ENCODE peak calls at places on chromosomes 5 and 9, in eight cellular contexts. One of them, this sample, is unnamed.

GRCh38 chr5:44372028-44372427 is 17.2 kb downstream of the FGF10 start:
- DNase-seq in activated CD4-positive, alpha-beta T cell treated with anti-CD3 and anti-CD28 coated beads, Interleukin-2, amount 10 ng/mL, durations not matched to agents 7 days and 5 days: no peak
- DNase-seq in ovary: no peak
- DNase-seq in AG08395: peak; percentile 21
- DNase-seq in NCI-H748 treated with DMSO at 0.1 percent for 48 hours: no peak
- DNase-seq in A549: no peak
- DNase-seq in NCI-H510A treated with DMSO at 0.1 percent for 48 hours: no peak
- DNase-seq in HTR-8/SVneo: no peak
- DNase-seq in this sample: no peak

GRCh38 chr9:121305269-121305994 is 37.5 kb downstream of the GSN start:
- DNase-seq in activated CD4-positive, alpha-beta T cell treated with anti-CD3 and anti-CD28 coated beads, Interleukin-2, amount 10 ng/mL, durations not matched to agents 7 days and 5 days: no peak
- DNase-seq in NCI-H510A treated with DMSO at 0.1 percent for 48 hours: no peak
- DNase-seq in A549: no peak
- DNase-seq in ovary: no peak
- DNase-seq in NCI-H748 treated with DMSO at 0.1 percent for 48 hours: no peak
- DNase-seq in AG08395: no peak
- DNase-seq in HTR-8/SVneo: no peak
- DNase-seq in this sample: no peak

GRCh38 chr5:19125956-19126713 is 861.9 kb downstream of the CDH18 start:
- DNase-seq in activated CD4-positive, alpha-beta T cell treated with anti-CD3 and anti-CD28 coated beads, Interleukin-2, amount 10 ng/mL, durations not matched to agents 7 days and 5 days: no peak
- DNase-seq in ovary: no peak
- DNase-seq in A549: no peak
- DNase-seq in NCI-H748 treated with DMSO at 0.1 percent for 48 hours: no peak
- DNase-seq in HTR-8/SVneo: no peak
- DNase-seq in NCI-H510A treated with DMSO at 0.1 percent for 48 hours: no peak
- DNase-seq in AG08395: no peak
- DNase-seq in this sample: no peak

GRCh38 chr9:129777769-129778130 is 24.9 kb upstream of the PTGES start:
- DNase-seq in ovary: no peak
- DNase-seq in NCI-H748 treated with DMSO at 0.1 percent for 48 hours: no peak
- DNase-seq in A549: no peak
- DNase-seq in activated CD4-positive, alpha-beta T cell treated with anti-CD3 and anti-CD28 coated beads, Interleukin-2, amount 10 ng/mL, durations not matched to agents 7 days and 5 days: no peak
- DNase-seq in NCI-H510A treated with DMSO at 0.1 percent for 48 hours: no peak
- DNase-seq in AG08395: no peak
- DNase-seq in HTR-8/SVneo: no peak
- DNase-seq in this sample: no peak

GRCh38 chr5:74538206-74538661 is 102.3 kb downstream of the ENC1 start:
- DNase-seq in activated CD4-positive, alpha-beta T cell treated with anti-CD3 and anti-CD28 coated beads, Interleukin-2, amount 10 ng/mL, durations not matched to agents 7 days and 5 days: no peak
- DNase-seq in NCI-H748 treated with DMSO at 0.1 percent for 48 hours: no peak
- DNase-seq in HTR-8/SVneo: no peak
- DNase-seq in A549: peak; percentile 48
- DNase-seq in ovary: no peak
- DNase-seq in AG08395: peak; percentile 37
- DNase-seq in NCI-H510A treated with DMSO at 0.1 percent for 48 hours: no peak
- DNase-seq in this sample: no peak

GRCh38 chr9:105901514-105902109 is 207.3 kb downstream of the TMEM38B start:
- DNase-seq in activated CD4-positive, alpha-beta T cell treated with anti-CD3 and anti-CD28 coated beads, Interleukin-2, amount 10 ng/mL, durations not matched to agents 7 days and 5 days: no peak
- DNase-seq in ovary: no peak
- DNase-seq in HTR-8/SVneo: peak; percentile 43
- DNase-seq in AG08395: no peak
- DNase-seq in NCI-H748 treated with DMSO at 0.1 percent for 48 hours: peak; percentile 33
- DNase-seq in NCI-H510A treated with DMSO at 0.1 percent for 48 hours: peak; percentile 26
- DNase-seq in A549: peak; percentile 52
- DNase-seq in this sample: peak; percentile 63

GRCh38 chr5:90747693-90748092 is 189.1 kb downstream of the ADGRV1 start:
- DNase-seq in AG08395: no peak
- DNase-seq in ovary: no peak
- DNase-seq in NCI-H510A treated with DMSO at 0.1 percent for 48 hours: no peak
- DNase-seq in NCI-H748 treated with DMSO at 0.1 percent for 48 hours: no peak
- DNase-seq in HTR-8/SVneo: peak; percentile 2
- DNase-seq in activated CD4-positive, alpha-beta T cell treated with anti-CD3 and anti-CD28 coated beads, Interleukin-2, amount 10 ng/mL, durations not matched to agents 7 days and 5 days: no peak
- DNase-seq in A549: no peak
- DNase-seq in this sample: no peak

GRCh38 chr5:96017951-96018350 is 56.3 kb upstream of the ELL2 start:
- DNase-seq in A549: peak; percentile 23
- DNase-seq in NCI-H510A treated with DMSO at 0.1 percent for 48 hours: no peak
- DNase-seq in HTR-8/SVneo: no peak
- DNase-seq in ovary: no peak
- DNase-seq in activated CD4-positive, alpha-beta T cell treated with anti-CD3 and anti-CD28 coated beads, Interleukin-2, amount 10 ng/mL, durations not matched to agents 7 days and 5 days: no peak
- DNase-seq in AG08395: peak; percentile 55
- DNase-seq in NCI-H748 treated with DMSO at 0.1 percent for 48 hours: no peak
- DNase-seq in this sample: no peak

GRCh38 chr9:32456564-32456963 is 69.4 kb downstream of the RIGI start:
- DNase-seq in HTR-8/SVneo: no peak
- DNase-seq in A549: no peak
- DNase-seq in activated CD4-positive, alpha-beta T cell treated with anti-CD3 and anti-CD28 coated beads, Interleukin-2, amount 10 ng/mL, durations not matched to agents 7 days and 5 days: no peak
- DNase-seq in NCI-H510A treated with DMSO at 0.1 percent for 48 hours: no peak
- DNase-seq in NCI-H748 treated with DMSO at 0.1 percent for 48 hours: no peak
- DNase-seq in AG08395: peak; percentile 14
- DNase-seq in ovary: no peak
- DNase-seq in this sample: no peak

GRCh38 chr5:102531506-102531905 is 32.7 kb upstream of the SLCO6A1 start:
- DNase-seq in NCI-H510A treated with DMSO at 0.1 percent for 48 hours: no peak
- DNase-seq in AG08395: no peak
- DNase-seq in HTR-8/SVneo: no peak
- DNase-seq in A549: no peak
- DNase-seq in activated CD4-positive, alpha-beta T cell treated with anti-CD3 and anti-CD28 coated beads, Interleukin-2, amount 10 ng/mL, durations not matched to agents 7 days and 5 days: no peak
- DNase-seq in ovary: no peak
- DNase-seq in NCI-H748 treated with DMSO at 0.1 percent for 48 hours: no peak
- DNase-seq in this sample: no peak

GRCh38 chr5:52269395-52269794 is 518.3 kb upstream of the ITGA1 start:
- DNase-seq in activated CD4-positive, alpha-beta T cell treated with anti-CD3 and anti-CD28 coated beads, Interleukin-2, amount 10 ng/mL, durations not matched to agents 7 days and 5 days: no peak
- DNase-seq in HTR-8/SVneo: no peak
- DNase-seq in AG08395: no peak
- DNase-seq in NCI-H748 treated with DMSO at 0.1 percent for 48 hours: peak; percentile 99
- DNase-seq in NCI-H510A treated with DMSO at 0.1 percent for 48 hours: no peak
- DNase-seq in ovary: no peak
- DNase-seq in A549: no peak
- DNase-seq in this sample: no peak

GRCh38 chr9:136228107-136228875 is 17.3 kb downstream of the QSOX2 start:
- DNase-seq in AG08395: peak; percentile 63
- DNase-seq in A549: peak; percentile 68
- DNase-seq in ovary: no peak
- DNase-seq in activated CD4-positive, alpha-beta T cell treated with anti-CD3 and anti-CD28 coated beads, Interleukin-2, amount 10 ng/mL, durations not matched to agents 7 days and 5 days: no peak
- DNase-seq in NCI-H510A treated with DMSO at 0.1 percent for 48 hours: no peak
- DNase-seq in HTR-8/SVneo: peak; percentile 56
- DNase-seq in NCI-H748 treated with DMSO at 0.1 percent for 48 hours: no peak
- DNase-seq in this sample: peak; percentile 89

GRCh38 chr9:135339378-135339973 is 140.1 kb upstream of the PPP1R26 start:
- DNase-seq in A549: no peak
- DNase-seq in HTR-8/SVneo: no peak
- DNase-seq in AG08395: no peak
- DNase-seq in NCI-H748 treated with DMSO at 0.1 percent for 48 hours: no peak
- DNase-seq in ovary: no peak
- DNase-seq in NCI-H510A treated with DMSO at 0.1 percent for 48 hours: no peak
- DNase-seq in activated CD4-positive, alpha-beta T cell treated with anti-CD3 and anti-CD28 coated beads, Interleukin-2, amount 10 ng/mL, durations not matched to agents 7 days and 5 days: no peak
- DNase-seq in this sample: no peak

GRCh38 chr9:110835859-110836271 is 167.3 kb downstream of the MUSK start:
- DNase-seq in ovary: no peak
- DNase-seq in NCI-H748 treated with DMSO at 0.1 percent for 48 hours: no peak
- DNase-seq in HTR-8/SVneo: peak; percentile 18
- DNase-seq in NCI-H510A treated with DMSO at 0.1 percent for 48 hours: no peak
- DNase-seq in AG08395: peak; percentile 53
- DNase-seq in A549: no peak
- DNase-seq in activated CD4-positive, alpha-beta T cell treated with anti-CD3 and anti-CD28 coated beads, Interleukin-2, amount 10 ng/mL, durations not matched to agents 7 days and 5 days: no peak
- DNase-seq in this sample: no peak

GRCh38 chr5:34914671-34915138 is 599 bp downstream of the RAD1 start:
- DNase-seq in NCI-H510A treated with DMSO at 0.1 percent for 48 hours: peak; percentile 58
- DNase-seq in ovary: peak; percentile 65
- DNase-seq in A549: peak; percentile 29
- DNase-seq in AG08395: no peak
- DNase-seq in NCI-H748 treated with DMSO at 0.1 percent for 48 hours: no peak
- DNase-seq in activated CD4-positive, alpha-beta T cell treated with anti-CD3 and anti-CD28 coated beads, Interleukin-2, amount 10 ng/mL, durations not matched to agents 7 days and 5 days: peak; percentile 16
- DNase-seq in HTR-8/SVneo: peak; percentile 36
- DNase-seq in this sample: no peak

GRCh38 chr5:135481908-135482307 is 29.8 kb upstream of the TIFAB start:
- DNase-seq in HTR-8/SVneo: no peak
- DNase-seq in NCI-H748 treated with DMSO at 0.1 percent for 48 hours: no peak
- DNase-seq in NCI-H510A treated with DMSO at 0.1 percent for 48 hours: no peak
- DNase-seq in activated CD4-positive, alpha-beta T cell treated with anti-CD3 and anti-CD28 coated beads, Interleukin-2, amount 10 ng/mL, durations not matched to agents 7 days and 5 days: no peak
- DNase-seq in ovary: no peak
- DNase-seq in A549: no peak
- DNase-seq in AG08395: no peak
- DNase-seq in this sample: no peak

GRCh38 chr9:72160446-72161123 is 11.3 kb downstream of the GDA start:
- DNase-seq in AG08395: no peak
- DNase-seq in HTR-8/SVneo: no peak
- DNase-seq in NCI-H748 treated with DMSO at 0.1 percent for 48 hours: no peak
- DNase-seq in A549: no peak
- DNase-seq in NCI-H510A treated with DMSO at 0.1 percent for 48 hours: no peak
- DNase-seq in ovary: no peak
- DNase-seq in activated CD4-positive, alpha-beta T cell treated with anti-CD3 and anti-CD28 coated beads, Interleukin-2, amount 10 ng/mL, durations not matched to agents 7 days and 5 days: no peak
- DNase-seq in this sample: no peak